ENCODE peak calls at places on chromosomes 16 and 17, in four cellular contexts. I, M, T and A are unnamed samples.

GRCh38 chr16:686459-687260 is 2.5 kb upstream of the JMJD8 start:
- DNase-seq in I (no peak), M (no peak), T (no peak), A (no peak)

GRCh38 chr17:44327715-44328449 is 3.3 kb upstream of the SLC25A39 start:
- DNase-seq in I (no peak), M (no peak), T (no peak), A (no peak)

GRCh38 chr17:8762012-8762411 is 3.7 kb upstream of the SPDYE4 start:
- DNase-seq in I (no peak), M (no peak), T (no peak), A (no peak)

GRCh38 chr17:38728290-38728831 is 1.8 kb upstream of the CISD3 start:
- DNase-seq in I (no peak), M (no peak), T (no peak), A (no peak)

GRCh38 chr16:81553080-81553813 is 108.6 kb downstream of the CMIP start:
- DNase-seq in I (peak), M (no peak), T (no peak), A (no peak)

GRCh38 chr17:70357196-70357595 is 187.9 kb downstream of the KCNJ2 start:
- DNase-seq in I (no peak), M (no peak), T (no peak), A (no peak)

GRCh38 chr16:85912271-85912974 is 13.5 kb downstream of the IRF8 start:
- DNase-seq in I (no peak), M (no peak), T (no peak), A (no peak)

GRCh38 chr16:66928702-66929388 is 3.5 kb upstream of the RRAD start:
- DNase-seq in I (peak), M (peak), T (no peak), A (no peak)

GRCh38 chr17:33968350-33969044 is 286.6 kb upstream of the CCL2 start:
- DNase-seq in I (no peak), M (peak), T (no peak), A (no peak)

GRCh38 chr17:82236142-82236971 is 7.5 kb downstream of the SLC16A3 start:
- DNase-seq in I (peak), M (peak), T (no peak), A (peak)

GRCh38 chr16:65123846-65124513 is 2.1 kb upstream of the CDH11 start:
- DNase-seq in I (no peak), M (no peak), T (no peak), A (no peak)

GRCh38 chr17:63442549-63443035 is 3.5 kb downstream of the CYB561 start:
- DNase-seq in I (peak), M (peak), T (no peak), A (peak)

GRCh38 chr17:47850373-47850691 is 631 bp downstream of the SP6 start:
- DNase-seq in I (no peak), M (no peak), T (no peak), A (no peak)

GRCh38 chr17:35046740-35047283 is 16.7 kb downstream of the RFFL start:
- DNase-seq in I (peak), M (peak), T (no peak), A (no peak)

GRCh38 chr17:66830451-66830850 is 4.5 kb upstream of the CACNG5 start:
- DNase-seq in I (no peak), M (no peak), T (no peak), A (no peak)

GRCh38 chr17:83144421-83145357 is 65.3 kb downstream of the METRNL start:
- DNase-seq in I (no peak), M (no peak), T (no peak), A (no peak)

GRCh38 chr16:81293909-81294802 is 20.6 kb upstream of the GAN start:
- DNase-seq in I (no peak), M (no peak), T (no peak), A (no peak)

GRCh38 chr16:81651758-81652718 is 127.1 kb upstream of the PLCG2 start:
- DNase-seq in I (no peak), M (peak), T (no peak), A (no peak)

GRCh38 chr17:290626-291025 is 62.0 kb downstream of the RPH3AL start:
- DNase-seq in I (no peak), M (no peak), T (no peak), A (no peak)

GRCh38 chr17:45784583-45785372 is 658 bp downstream of the CRHR1 start:
- DNase-seq in I (peak), M (peak), T (no peak), A (peak)
- TF ChIP-seq JUND in I (no peak), M (no peak), T (no peak), A (no peak)

GRCh38 chr16:63618896-63619295 is 1503.0 kb downstream of the CDH11 start:
- DNase-seq in I (no peak), M (no peak), T (no peak), A (no peak)

GRCh38 chr16:63617047-63617989 is 1504.5 kb downstream of the CDH11 start:
- DNase-seq in I (peak), M (no peak), T (no peak), A (no peak)

GRCh38 chr16:63614421-63614820 is 1507.4 kb downstream of the CDH11 start:
- DNase-seq in I (no peak), M (no peak), T (no peak), A (no peak)

GRCh38 chr16:63613701-63614100 is 1508.2 kb downstream of the CDH11 start:
- DNase-seq in I (no peak), M (no peak), T (no peak), A (no peak)

GRCh38 chr16:63617990-63618763 is 1503.7 kb downstream of the CDH11 start:
- DNase-seq in I (no peak), M (no peak), T (no peak), A (peak)
- TF ChIP-seq JUND in I (no peak), M (no peak), T (no peak), A (no peak)

DNA sequence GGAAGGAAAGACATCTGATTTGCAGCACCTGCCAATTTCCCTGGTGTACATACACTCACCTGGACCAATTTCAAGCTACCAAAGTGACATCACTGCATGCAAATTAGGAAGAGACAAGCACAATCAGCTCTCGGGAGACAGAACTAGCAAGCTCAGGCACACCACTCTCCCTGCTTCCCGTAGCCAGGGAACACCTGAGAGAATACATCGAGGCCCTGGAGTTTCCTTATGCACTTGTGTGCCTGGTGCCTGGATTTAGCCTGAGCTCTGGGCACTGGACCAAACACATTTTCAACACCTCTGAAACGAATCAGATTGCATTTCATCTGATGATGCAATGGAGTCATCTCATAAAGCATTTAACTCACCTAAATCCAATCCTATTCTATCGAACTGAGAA is 110.5 kb downstream of the HS3ST2 start:
- DNase-seq in I (no peak), M (no peak), T (no peak), A (no peak)
- TF ChIP-seq JUND in I (no peak), M (no peak), T (no peak), A (no peak)

DNA sequence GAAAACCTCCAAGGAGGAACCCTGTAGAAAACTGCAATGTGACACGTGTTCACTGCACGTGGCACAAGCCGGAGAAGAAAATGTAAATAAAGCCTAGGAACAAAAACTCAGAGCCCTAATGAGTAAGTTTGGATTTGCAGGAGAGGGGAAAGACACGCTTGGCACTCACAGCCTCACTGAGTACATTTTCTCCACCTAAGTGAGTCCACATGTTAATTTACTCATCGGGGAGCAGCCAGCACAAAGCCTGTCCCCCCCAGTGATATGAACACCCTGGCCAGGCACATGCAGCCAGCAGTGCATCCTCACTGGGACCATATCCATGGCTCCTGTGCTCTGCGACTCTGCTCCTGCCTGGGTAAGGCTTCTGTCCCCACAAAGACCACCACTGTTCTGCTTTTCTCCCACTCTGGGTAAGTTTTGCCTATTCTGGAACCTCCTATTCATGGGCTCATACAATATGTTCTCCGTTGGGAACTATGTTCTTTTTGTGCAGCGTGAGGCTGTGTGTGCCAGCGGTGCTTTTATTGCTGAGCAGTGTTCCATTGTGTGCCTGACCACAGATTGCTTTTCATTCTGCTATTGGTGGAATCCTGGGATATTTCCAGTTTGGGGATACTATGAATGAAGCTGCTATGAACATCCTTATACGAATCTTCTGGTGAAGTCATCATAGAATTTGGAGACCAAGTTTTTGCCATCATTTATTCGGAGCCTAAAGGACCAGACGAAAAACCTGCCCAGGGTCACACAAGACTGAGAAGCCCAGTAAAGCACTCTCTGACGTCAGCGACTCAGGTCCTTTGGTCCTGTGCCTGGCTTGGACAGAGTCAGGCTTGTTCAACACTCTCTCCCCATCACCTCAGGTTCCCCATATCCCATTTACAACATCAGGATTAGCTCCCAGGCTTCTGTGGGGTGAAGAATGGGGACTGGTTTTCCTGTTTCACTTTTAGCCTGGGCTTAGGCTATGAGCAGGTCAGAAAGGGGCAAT is 53.3 kb downstream of the RNF112 start:
- DNase-seq in I (no peak), M (no peak), T (no peak), A (no peak)
- TF ChIP-seq JUND in I (no peak), M (no peak), T (no peak), A (no peak)

GRCh38 chr16:11129378-11129781 is 126.6 kb downstream of the SOCS1 start:
- DNase-seq in I (peak), M (no peak), T (no peak), A (no peak)
- TF ChIP-seq JUND in I (no peak), M (no peak), T (no peak), A (no peak)

GRCh38 chr17:50262001-50262794 is 12.1 kb upstream of the TMEM92 start:
- DNase-seq in I (no peak), M (no peak), T (no peak), A (no peak)
- TF ChIP-seq JUND in I (no peak), M (no peak), T (no peak), A (no peak)

GRCh38 chr17:5759501-5759925 is 175.2 kb upstream of the NLRP1 start:
- DNase-seq in I (no peak), M (no peak), T (no peak), A (no peak)

GRCh38 chr17:5757306-5757907 is 173.1 kb upstream of the NLRP1 start:
- DNase-seq in I (no peak), M (no peak), T (no peak), A (peak)

GRCh38 chr17:5758651-5759050 is 174.3 kb upstream of the NLRP1 start:
- DNase-seq in I (no peak), M (peak), T (peak), A (peak)

GRCh38 chr17:5763595-5763994 is 179.3 kb upstream of the NLRP1 start:
- DNase-seq in I (no peak), M (no peak), T (no peak), A (no peak)

GRCh38 chr17:5762191-5762590 is 177.9 kb upstream of the NLRP1 start:
- DNase-seq in I (no peak), M (no peak), T (no peak), A (no peak)
- TF ChIP-seq JUND in I (no peak), M (no peak), T (no peak), A (no peak)

GRCh38 chr16:51302042-51302441 is 151.0 kb upstream of the SALL1 start:
- DNase-seq in I (no peak), M (no peak), T (no peak), A (no peak)
- TF ChIP-seq JUND in I (no peak), M (no peak), T (no peak), A (no peak)

GRCh38 chr17:77905766-77906165 is 52.7 kb upstream of the TNRC6C start:
- DNase-seq in I (no peak), M (no peak), T (no peak), A (no peak)
- TF ChIP-seq JUND in I (no peak), M (no peak), T (no peak), A (no peak)

GRCh38 chr16:71626018-71626857 is at the start of gene MARVELD3:
- DNase-seq in I (peak), M (peak), T (peak), A (peak)
- TF ChIP-seq JUND in I (no peak), M (no peak), T (no peak), A (no peak)